ENCODE peak calls at places on chromosomes 13 and 19, in four cellular contexts. One of them, this sample, is unnamed.

GRCh38 chr13:50916701-50917184 is 7.2 kb downstream of the RNASEH2B start:
- DNase-seq in glutamatergic neuron: no peak
- DNase-seq in HEK293T: no peak
- DNase-seq in left ventricle myocardium inferior: peak
- DNase-seq in this sample: no peak

GRCh38 chr13:99434258-99434788 is 66.9 kb upstream of the TM9SF2 start:
- DNase-seq in glutamatergic neuron: no peak
- DNase-seq in HEK293T: no peak
- DNase-seq in left ventricle myocardium inferior: no peak
- DNase-seq in this sample: no peak

GRCh38 chr13:39370554-39370953 is 232.4 kb downstream of the LHFPL6 start:
- DNase-seq in glutamatergic neuron: no peak
- DNase-seq in HEK293T: no peak
- DNase-seq in left ventricle myocardium inferior: peak
- DNase-seq in this sample: no peak

GRCh38 chr13:113151745-113152707 is 6.4 kb upstream of the PROZ start:
- DNase-seq in glutamatergic neuron: no peak
- DNase-seq in HEK293T: no peak
- DNase-seq in left ventricle myocardium inferior: no peak
- DNase-seq in this sample: no peak

GRCh38 chr19:752652-753517 is 2.0 kb downstream of the MISP start:
- DNase-seq in glutamatergic neuron: peak
- DNase-seq in HEK293T: no peak
- DNase-seq in left ventricle myocardium inferior: no peak
- DNase-seq in this sample: peak

GRCh38 chr13:20116213-20116612 is 44.6 kb downstream of the GJA3 start:
- DNase-seq in glutamatergic neuron: no peak
- DNase-seq in HEK293T: no peak
- DNase-seq in left ventricle myocardium inferior: no peak
- DNase-seq in this sample: no peak

GRCh38 chr13:112103971-112104872 is 37.3 kb downstream of the SOX1 start:
- DNase-seq in glutamatergic neuron: no peak
- DNase-seq in HEK293T: no peak
- DNase-seq in left ventricle myocardium inferior: no peak
- DNase-seq in this sample: peak

GRCh38 chr13:53200498-53201453 is 172.2 kb downstream of the OLFM4 start:
- DNase-seq in glutamatergic neuron: peak
- DNase-seq in HEK293T: no peak
- DNase-seq in left ventricle myocardium inferior: peak
- DNase-seq in this sample: peak

GRCh38 chr13:64371045-64371444 is 2859.1 kb downstream of the PCDH9 start:
- DNase-seq in glutamatergic neuron: no peak
- DNase-seq in HEK293T: no peak
- DNase-seq in left ventricle myocardium inferior: no peak
- DNase-seq in this sample: no peak

GRCh38 chr19:12703056-12703455 is 6.6 kb upstream of the FBXW9 start:
- DNase-seq in glutamatergic neuron: peak
- DNase-seq in HEK293T: peak
- DNase-seq in left ventricle myocardium inferior: no peak
- DNase-seq in this sample: no peak

GRCh38 chr19:35213678-35214632 is 14.6 kb downstream of the FAM187B start:
- DNase-seq in glutamatergic neuron: no peak
- DNase-seq in HEK293T: no peak
- DNase-seq in left ventricle myocardium inferior: peak
- DNase-seq in this sample: peak